ENCODE peak calls at places on chromosomes 11 and 22, in nine cellular contexts. H is activated CD4-positive, alpha-beta T cell treated with anti-CD3 and anti-CD28 coated beads, Interleukin-2, amount 50 U/mL, for 24 hours; S is Daoy; J is NCI-H1105 treated with DMSO at 0.1 percent for 48 hours; T is CD8-positive, alpha-beta memory T cell; N is foreskin fibroblast; B is ACHN; E is ureter; Y is anterior cingulate cortex. L is an unnamed sample.

GRCh38 chr11:66363805-66364535 is 7.6 kb downstream of the SLC29A2 start:
- DNase-seq in H (peak), S (peak), J (no peak), T (peak), N (no peak), B (peak), E (no peak), Y (no peak), L (no peak)

GRCh38 chr11:111586305-111586915 is 15.8 kb upstream of the SIK2 start:
- DNase-seq in H (peak), S (no peak), J (peak), T (peak), N (no peak), B (peak), E (no peak), Y (no peak), L (peak)

GRCh38 chr11:63537293-63538101 is 889 bp downstream of the PLAAT4 start:
- DNase-seq in H (no peak), S (peak), J (no peak), T (no peak), N (peak), B (peak), E (peak), Y (peak), L (no peak)

GRCh38 chr11:1454576-1454975 is 32.0 kb downstream of the MOB2 start:
- DNase-seq in H (no peak), S (no peak), J (no peak), T (no peak), N (no peak), B (no peak), E (no peak), Y (no peak), L (no peak)

GRCh38 chr22:20464096-20464614 is 26.5 kb upstream of the SCARF2 start:
- DNase-seq in H (peak), S (no peak), J (no peak), T (peak), N (no peak), B (no peak), E (no peak), Y (no peak), L (no peak)

GRCh38 chr11:72224587-72225410 is at the start of gene INPPL1:
- DNase-seq in H (no peak), S (peak), J (peak), T (peak), N (no peak), B (peak), E (peak), Y (no peak), L (no peak)

GRCh38 chr22:32325416-32325801 is 32.3 kb upstream of the RFPL3 start:
- DNase-seq in H (no peak), S (no peak), J (peak), T (no peak), N (no peak), B (no peak), E (peak), Y (no peak), L (no peak)

GRCh38 chr11:106879029-106879428 is 139.2 kb downstream of the GUCY1A2 start:
- DNase-seq in H (no peak), S (no peak), J (no peak), T (no peak), N (no peak), B (no peak), E (no peak), Y (no peak), L (no peak)

GRCh38 chr22:37079668-37080171 is 28.2 kb downstream of the KCTD17 start:
- DNase-seq in H (peak), S (no peak), J (no peak), T (peak), N (peak), B (no peak), E (no peak), Y (no peak), L (no peak)